ENCODE peak calls at places on chromosomes 4 and X, in six cellular contexts. N is GM23338, A is OCI-LY7, F is GM23248, L is SK-N-SH, K is IMR-90. I is an unnamed sample.

GRCh38 chr4:47224361-47224760 is 193.0 kb downstream of the GABRB1 start:
- DNase-seq in A (no peak), L (no peak), F (no peak), K (no peak), N (no peak), I (no peak)

GRCh38 chrX:120999413-120999812 is 13.9 kb upstream of the CT47A1 start:
- DNase-seq in A (no peak), K (no peak), F (no peak), N (no peak), L (no peak), I (no peak)

GRCh38 chrX:57232658-57233360 is 53.7 kb upstream of the FAAH2 start:
- DNase-seq in K (no peak), N (no peak), A (no peak), F (no peak), L (no peak), I (no peak)

GRCh38 chr4:164009435-164009834 is 514.9 kb downstream of the TMA16 start:
- DNase-seq in N (no peak), F (no peak), A (no peak), L (no peak), K (no peak), I (no peak)

GRCh38 chrX:23100826-23101225 is 101.1 kb downstream of the DDX53 start:
- DNase-seq in L (no peak), K (no peak), A (no peak), F (no peak), N (no peak), I (no peak)

GRCh38 chr4:122086338-122086737 is 65.8 kb upstream of the BLTP1 start:
- DNase-seq in F (no peak), L (no peak), N (no peak), K (peak), A (no peak), I (no peak)

GRCh38 chr4:24975505-24975904 is 55.2 kb downstream of the LGI2 start:
- DNase-seq in K (no peak), A (no peak), F (no peak), N (no peak), L (no peak), I (no peak)

GRCh38 chr4:137545461-137545861 is 13.2 kb upstream of the PCDH18 start:
- DNase-seq in L (no peak), A (no peak), N (peak), K (peak), F (peak), I (no peak)

GRCh38 chr4:41133619-41134018 is 80.7 kb downstream of the APBB2 start:
- DNase-seq in N (peak), F (no peak), A (no peak), K (no peak), L (no peak), I (no peak)

GRCh38 chr4:166075599-166075998 is 202.6 kb downstream of the TLL1 start:
- DNase-seq in A (no peak), N (no peak), F (no peak), L (no peak), K (no peak), I (peak)

GRCh38 chr4:48602222-48602621 is 112.2 kb downstream of the ZAR1 start:
- DNase-seq in F (peak), L (no peak), N (no peak), K (peak), A (no peak), I (peak)

GRCh38 chrX:145727476-145727875 is 90.2 kb upstream of the SLITRK2 start:
- DNase-seq in K (no peak), L (no peak), A (no peak), F (no peak), N (no peak), I (no peak)

GRCh38 chrX:48958635-48959094 is 1.3 kb upstream of the OTUD5 start:
- DNase-seq in K (peak), F (peak), L (no peak), N (peak), A (no peak), I (peak)

DNA sequence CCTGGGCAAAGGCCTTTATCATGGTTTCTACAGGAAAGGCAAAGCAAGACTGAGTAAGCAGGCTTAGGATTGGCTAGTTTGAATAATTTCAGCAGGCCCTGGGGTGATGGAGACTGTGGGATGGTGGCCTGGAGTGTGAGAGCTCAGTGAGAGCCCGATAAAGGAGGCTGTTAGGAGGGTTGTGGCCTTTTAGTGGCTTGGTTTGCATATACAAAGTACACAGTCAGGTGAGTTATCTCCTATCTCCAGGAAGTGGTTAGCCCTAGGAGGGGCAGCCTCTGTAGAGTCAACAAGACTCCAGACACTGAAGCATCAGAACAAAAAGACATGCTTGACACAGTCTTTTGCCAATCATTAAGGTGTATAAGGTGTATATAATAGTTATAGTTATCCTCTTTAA is 157.2 kb downstream of the CFAP299 start:
- DNase-seq in A (peak), F (no peak), K (no peak), L (no peak), N (no peak), I (peak)
- H3K4me2 ChIP-seq in A (no peak), F (no peak), K (no peak), L (no peak), N (no peak), I (no peak)

GRCh38 chr4:98645527-98645926 is 12.9 kb downstream of the TSPAN5 start:
- DNase-seq in A (no peak), N (no peak), F (no peak), K (no peak), L (no peak), I (no peak)

GRCh38 chr4:98653006-98653405 is 5.4 kb downstream of the TSPAN5 start:
- DNase-seq in L (no peak), K (peak), N (no peak), F (peak), A (no peak), I (peak)

GRCh38 chr4:98643760-98644159 is 14.7 kb downstream of the TSPAN5 start:
- DNase-seq in A (no peak), K (no peak), F (no peak), N (no peak), L (no peak), I (no peak)

GRCh38 chr4:98646422-98646821 is 12.0 kb downstream of the TSPAN5 start:
- DNase-seq in A (no peak), K (no peak), L (no peak), N (no peak), F (no peak), I (no peak)

DNA sequence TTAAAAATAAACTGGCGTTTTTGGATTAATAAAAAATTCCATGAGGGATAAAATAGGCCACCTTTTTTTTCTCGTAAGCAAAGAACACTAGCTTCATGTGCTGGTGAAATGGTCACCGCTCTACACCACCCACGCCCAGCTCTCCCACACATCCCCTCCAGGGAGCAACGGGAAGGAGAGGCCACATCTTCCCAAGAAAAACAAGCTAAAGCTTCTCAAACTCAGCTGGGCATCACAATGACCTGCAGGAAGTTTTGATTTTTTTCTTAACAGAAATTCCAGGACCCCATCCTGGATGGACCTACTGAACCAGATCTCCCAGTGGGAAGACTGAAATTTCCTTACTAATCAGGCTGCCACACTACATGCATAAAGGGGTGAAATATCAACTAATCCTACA is 9.8 kb downstream of the TSPAN5 start:
- DNase-seq in L (no peak), K (no peak), A (no peak), F (no peak), N (no peak), I (no peak)
- H3K4me2 ChIP-seq in L (no peak), K (no peak), A (no peak), F (no peak), N (no peak), I (no peak)

DNA sequence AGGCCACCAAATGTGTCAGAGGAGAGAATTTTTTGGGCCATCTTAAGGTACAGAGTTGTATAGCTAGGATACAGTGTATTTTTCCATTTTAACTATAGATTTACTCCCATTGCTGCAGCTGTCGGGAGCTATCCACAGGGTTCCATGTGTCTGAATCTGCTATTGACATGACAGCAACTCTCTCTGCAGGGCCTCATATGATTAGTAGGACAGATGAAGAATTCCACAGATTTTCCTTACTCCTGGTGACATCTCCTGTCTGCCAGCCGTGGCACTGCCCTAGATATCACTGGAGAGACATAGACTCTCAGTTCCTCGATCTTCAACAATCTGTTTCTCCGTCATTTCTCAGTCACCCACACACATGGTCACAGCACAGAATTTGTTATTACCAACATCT is 86.5 kb downstream of the SPCS3 start:
- DNase-seq in N (no peak), A (no peak), K (no peak), L (no peak), F (no peak), I (no peak)
- H3K4me2 ChIP-seq in N (no peak), A (no peak), K (no peak), L (peak), F (no peak), I (peak)

GRCh38 chrX:9746148-9746880 is 19.3 kb downstream of the GPR143 start:
- DNase-seq in F (peak), L (no peak), K (peak), N (peak), A (no peak), I (peak)
- H3K4me2 ChIP-seq in F (no peak), L (peak), K (no peak), N (no peak), A (no peak), I (no peak)

GRCh38 chrX:130563476-130563875 is 161.7 kb downstream of the RBMX2 start:
- DNase-seq in F (no peak), K (no peak), A (no peak), L (no peak), N (no peak), I (no peak)

GRCh38 chrX:130555341-130555740 is 153.6 kb downstream of the RBMX2 start:
- DNase-seq in N (no peak), F (peak), K (no peak), A (no peak), L (peak), I (no peak)

GRCh38 chrX:130555757-130556156 is 154.0 kb downstream of the RBMX2 start:
- DNase-seq in K (no peak), L (peak), A (no peak), F (no peak), N (no peak), I (no peak)

GRCh38 chrX:130566028-130566683 is 164.4 kb downstream of the RBMX2 start:
- DNase-seq in L (no peak), K (no peak), N (no peak), F (no peak), A (no peak), I (no peak)

DNA sequence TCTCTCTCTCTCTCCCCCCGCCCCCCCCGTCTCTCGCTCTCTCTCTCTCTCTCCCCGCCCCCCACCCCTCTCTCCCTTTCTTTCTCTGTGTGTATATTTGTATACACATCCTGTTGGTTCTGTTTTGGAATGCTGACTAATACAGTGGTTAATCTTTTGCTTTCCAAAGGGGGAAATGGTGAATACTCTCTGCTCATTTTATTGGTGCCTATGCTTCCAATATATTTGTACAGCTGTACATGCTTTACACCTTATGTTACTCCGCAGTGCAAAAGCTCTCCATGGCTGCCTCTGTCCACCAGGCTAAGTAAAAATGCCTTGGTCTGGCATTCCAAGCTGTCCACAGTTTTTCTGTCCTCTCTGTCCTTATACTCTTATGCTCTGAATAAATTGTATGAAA is 158.8 kb downstream of the RBMX2 start:
- DNase-seq in K (no peak), F (no peak), A (no peak), L (no peak), N (no peak), I (peak)
- H3K4me2 ChIP-seq in K (no peak), F (no peak), A (no peak), L (no peak), N (no peak), I (peak)

GRCh38 chr4:42655921-42656735 is 777 bp downstream of the ATP8A1 start:
- DNase-seq in L (peak), A (peak), F (peak), K (no peak), N (peak), I (peak)
- H3K4me2 ChIP-seq in L (peak), A (peak), F (peak), K (peak), N (peak), I (peak)

GRCh38 chr4:26839534-26839951 is 21.1 kb upstream of the STIM2 start:
- DNase-seq in N (no peak), F (peak), A (no peak), K (peak), L (peak), I (peak)
- H3K4me2 ChIP-seq in N (no peak), F (no peak), A (no peak), K (no peak), L (no peak), I (no peak)

GRCh38 chr4:1053080-1053661 is 41.7 kb downstream of the FGFRL1 start:
- DNase-seq in A (no peak), N (no peak), L (peak), F (peak), K (peak), I (peak)
- H3K4me2 ChIP-seq in A (no peak), N (no peak), L (peak), F (peak), K (peak), I (peak)

GRCh38 chr4:112649055-112649408 is 12.1 kb downstream of the LARP7 start:
- DNase-seq in N (no peak), A (no peak), F (no peak), L (no peak), K (no peak), I (no peak)

GRCh38 chr4:112650332-112650731 is 13.4 kb downstream of the LARP7 start:
- DNase-seq in K (no peak), F (no peak), A (no peak), L (no peak), N (peak), I (no peak)

GRCh38 chr4:112646632-112647537 is 9.9 kb downstream of the LARP7 start:
- DNase-seq in N (no peak), F (no peak), K (no peak), A (no peak), L (no peak), I (no peak)

GRCh38 chr4:112647785-112648184 is 10.8 kb downstream of the LARP7 start:
- DNase-seq in A (no peak), N (peak), F (peak), K (no peak), L (no peak), I (no peak)

DNA sequence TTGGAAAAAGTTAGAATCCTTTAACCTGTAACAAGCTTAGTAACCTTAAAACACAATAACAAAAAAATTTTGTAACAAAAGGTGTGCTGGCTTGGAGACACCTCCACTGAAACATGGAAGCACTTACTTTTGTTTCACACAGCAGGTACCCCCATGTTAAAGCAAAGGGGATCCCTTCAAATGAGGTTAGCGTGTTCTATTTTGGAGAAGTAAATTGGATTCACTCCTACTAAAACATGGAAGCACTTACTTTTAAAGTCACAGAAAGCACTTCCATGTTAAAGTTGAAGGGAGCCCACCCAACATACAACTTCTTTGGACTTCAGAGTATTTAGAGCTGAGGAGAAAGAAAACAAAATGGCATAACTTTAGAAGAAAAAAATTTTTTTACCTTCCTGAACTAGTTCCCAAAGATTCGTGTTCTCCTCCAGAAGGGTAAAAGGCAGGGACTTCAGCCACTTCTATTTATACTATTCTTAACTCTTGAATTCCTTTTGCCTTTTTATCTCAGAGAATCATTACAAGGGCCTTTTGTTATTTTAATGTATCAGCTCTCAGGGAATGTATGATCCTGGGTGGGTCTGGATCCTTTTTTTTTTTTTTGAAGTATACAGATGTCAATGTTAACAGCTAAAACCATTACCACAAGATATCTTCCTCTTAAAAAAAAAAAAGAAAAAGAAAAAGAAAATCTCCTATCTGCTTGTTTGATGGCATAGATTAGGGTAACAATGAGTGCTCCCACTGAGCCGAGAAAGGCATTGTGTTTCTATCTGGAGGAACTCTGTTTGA is 11.5 kb downstream of the LARP7 start:
- DNase-seq in K (peak), F (no peak), L (no peak), N (peak), A (no peak), I (no peak)
- H3K4me2 ChIP-seq in K (no peak), F (no peak), L (no peak), N (peak), A (no peak), I (no peak)

DNA sequence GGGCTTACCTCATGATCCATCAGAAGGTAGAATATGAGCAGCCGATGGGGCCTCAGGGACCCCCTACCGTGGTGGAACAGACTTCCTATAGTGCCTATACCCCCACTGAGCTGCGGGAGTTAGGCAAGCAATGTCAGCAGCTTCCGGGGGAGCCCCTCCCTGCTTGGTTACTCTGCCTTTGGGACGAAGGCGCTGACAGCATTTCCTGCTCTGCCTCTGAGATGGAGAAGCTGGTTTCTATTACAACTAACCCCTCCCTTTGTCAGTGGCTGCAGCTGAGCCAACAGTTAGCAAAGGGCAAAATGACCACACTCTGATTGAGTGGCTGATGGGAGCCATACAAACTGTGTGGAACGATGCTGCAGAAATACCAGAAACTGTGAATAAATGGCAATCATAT is 430.7 kb downstream of the IDS start:
- DNase-seq in K (no peak), L (no peak), N (peak), F (peak), A (peak), I (no peak)
- H3K4me2 ChIP-seq in K (no peak), L (no peak), N (no peak), F (no peak), A (no peak), I (no peak)

I was measured in PC-3.